ENCODE peak calls at places on chromosomes 13 and 19, in four cellular contexts. M is GM12878, F is K562, A is HepG2. J is an unnamed sample.

GRCh38 chr13:72788831-72789230 is 6.9 kb downstream of the PIBF1 start:
- DNase-seq in M (no peak), F (no peak), A (no peak), J (no peak)

GRCh38 chr13:45718063-45718462 is 15.9 kb downstream of the CBY2 start:
- DNase-seq in M (no peak), F (peak; percentile 17), A (peak; percentile 13), J (peak; percentile 49)

GRCh38 chr13:79780240-79780639 is 299.3 kb downstream of the NDFIP2 start:
- DNase-seq in M (peak; percentile 25), F (no peak), A (no peak), J (no peak)

GRCh38 chr19:49677901-49678674 is 1.0 kb downstream of the PRMT1 start:
- DNase-seq in M (no peak), F (peak; percentile 68), A (peak; percentile 74), J (peak; percentile 53)

GRCh38 chr13:80462037-80462436 is 121.1 kb upstream of the SPRY2 start:
- DNase-seq in M (no peak), F (no peak), A (no peak), J (no peak)

GRCh38 chr19:31232220-31232619 is 117.0 kb downstream of the TSHZ3 start:
- DNase-seq in M (no peak), F (no peak), A (no peak), J (no peak)

GRCh38 chr13:51134763-51135365 is 23.8 kb upstream of the C13orf42 start:
- DNase-seq in M (no peak), F (no peak), A (no peak), J (no peak)

GRCh38 chr19:29212614-29213573 is at the start of gene UQCRFS1:
- DNase-seq in M (peak; percentile 77), F (peak; percentile 90), A (peak; percentile 88), J (peak; percentile 94)

GRCh38 chr13:43567608-43568007 is 219.2 kb downstream of the ENOX1 start:
- DNase-seq in M (no peak), F (no peak), A (no peak), J (no peak)

GRCh38 chr13:21104199-21105019 is 43.0 kb upstream of the LATS2 start:
- DNase-seq in M (no peak), F (no peak), A (no peak), J (no peak)

GRCh38 chr19:12035220-12036172 is at the start of gene ZNF433:
- DNase-seq in M (no peak), F (peak; percentile 84), A (peak; percentile 84), J (peak; percentile 39)

GRCh38 chr13:112783135-112783945 is 93.5 kb downstream of the ATP11A start:
- DNase-seq in M (no peak), F (no peak), A (no peak), J (no peak)

GRCh38 chr13:24854311-24854710 is 90.3 kb downstream of the RNF17 start:
- DNase-seq in M (no peak), F (no peak), A (no peak), J (no peak)

GRCh38 chr13:59863621-59864020 is 300.1 kb downstream of the DIAPH3 start:
- DNase-seq in M (no peak), F (no peak), A (no peak), J (no peak)

DNA sequence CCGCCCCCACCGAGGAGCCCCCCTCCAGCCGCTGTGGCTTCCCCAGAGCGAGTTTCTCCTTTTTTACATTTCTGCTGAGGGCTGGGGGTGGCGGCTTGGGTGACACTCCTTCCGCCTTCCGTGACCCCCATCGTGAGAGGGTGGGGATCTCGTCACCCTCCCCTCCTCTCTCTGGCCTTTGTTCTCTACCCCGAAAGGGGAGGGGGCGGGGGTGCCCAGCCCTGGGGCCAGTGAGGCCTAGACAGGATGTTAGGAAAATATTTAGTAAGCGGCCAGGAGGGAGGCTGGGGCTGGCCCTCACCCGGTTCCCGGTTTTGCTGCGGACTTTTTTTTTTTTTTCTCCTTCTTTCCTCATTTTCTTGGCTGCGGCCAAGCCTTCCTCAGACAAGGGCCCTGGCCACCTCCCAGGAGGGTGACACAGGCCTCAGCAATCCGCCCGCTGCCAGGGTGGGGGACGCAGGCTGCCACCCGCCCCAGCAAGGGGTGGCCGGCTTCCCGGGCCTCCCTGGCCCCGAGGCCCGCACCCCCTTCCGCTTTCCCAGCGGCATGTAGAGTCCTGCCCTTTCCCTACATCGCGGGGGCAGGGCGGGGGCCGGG is 3.9 kb downstream of the MIDN start:
- DNase-seq in M (no peak), F (no peak), A (no peak), J (no peak)
- TF ChIP-seq TARDBP in M (no peak), F (no peak), A (no peak), J (no peak)

GRCh38 chr13:92074658-92075057 is 676.2 kb downstream of the GPC5 start:
- DNase-seq in M (no peak), F (no peak), A (peak; percentile 28), J (peak; percentile 55)
- TF ChIP-seq BHLHE40 in M (no peak), F (no peak), A (no peak), J (no peak)

DNA sequence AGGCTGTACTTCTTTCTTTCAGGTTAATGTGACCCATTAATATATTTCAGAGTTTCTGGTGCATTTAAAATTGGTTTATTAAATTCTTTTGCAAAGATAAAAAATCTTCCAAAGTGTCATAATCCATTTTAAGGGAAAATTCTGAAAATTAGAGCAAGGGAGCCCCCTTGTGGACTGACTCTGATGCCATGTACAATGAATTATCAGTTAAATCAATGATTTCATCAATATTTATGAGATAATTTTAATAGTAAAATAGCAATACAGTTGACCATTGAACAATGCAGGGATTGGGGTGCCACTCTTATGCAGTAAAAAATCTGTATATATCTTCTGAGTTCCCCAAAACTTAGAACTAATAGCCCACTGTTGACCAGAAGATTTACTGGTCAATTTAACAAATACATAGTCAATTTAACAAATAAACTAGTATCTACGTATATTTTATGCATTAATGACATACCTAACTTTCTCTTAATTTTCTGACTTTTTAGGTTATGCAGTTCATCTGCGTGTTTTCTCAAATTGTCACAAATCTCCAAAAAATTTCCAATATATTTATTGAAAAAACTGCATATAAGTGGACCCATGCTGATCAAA is 479.1 kb upstream of the MIR17HG start:
- DNase-seq in M (no peak), F (peak; percentile 63), A (peak; percentile 3), J (no peak)
- TF ChIP-seq TARDBP in M (no peak), F (no peak), A (no peak), J (no peak)

GRCh38 chr13:41061075-41061913 is at the start of gene WBP4:
- DNase-seq in M (peak; percentile 82), F (peak; percentile 73), A (peak; percentile 89), J (peak; percentile 81)

GRCh38 chr13:41064493-41064892 is 3.2 kb downstream of the WBP4 start:
- DNase-seq in M (no peak), F (no peak), A (no peak), J (no peak)

GRCh38 chr13:41061914-41062837 is 867 bp downstream of the WBP4 start:
- DNase-seq in M (no peak), F (no peak), A (no peak), J (peak; percentile 57)

GRCh38 chr13:41060723-41061074 is 610 bp upstream of the WBP4 start:
- DNase-seq in M (peak; percentile 73), F (peak; percentile 53), A (peak; percentile 56), J (peak; percentile 66)

DNA sequence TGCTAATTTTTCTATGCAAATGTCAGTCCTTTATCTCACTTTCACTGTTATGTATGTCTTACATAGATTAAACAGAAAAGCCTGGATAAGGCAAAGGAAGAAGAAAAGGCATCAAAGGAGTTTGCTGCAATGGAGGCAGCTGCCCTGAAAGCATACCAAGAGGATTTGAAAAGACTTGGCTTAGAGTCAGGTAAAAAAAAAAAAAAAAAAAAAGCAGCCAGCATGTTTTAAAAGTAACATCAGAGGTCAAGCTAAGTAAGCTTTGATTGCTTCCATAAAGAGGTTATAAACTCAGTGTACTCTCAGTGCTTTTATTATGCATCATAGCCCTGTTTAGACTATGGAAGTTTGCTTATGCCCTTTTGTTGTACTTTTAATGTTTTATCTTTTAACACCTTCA is 3.8 kb downstream of the WBP4 start:
- DNase-seq in M (no peak), F (no peak), A (no peak), J (no peak)
- TF ChIP-seq BHLHE40 in M (no peak), F (no peak), A (no peak), J (no peak)